ENCODE peak calls at places on chromosomes 1 and 21, in six cellular contexts. R, J, P, Y, A and G are unnamed samples.

GRCh38 chr1:182786223-182787001 is 3.2 kb upstream of the NPL start:
- DNase-seq in R (no peak), J (peak), P (peak), Y (peak), A (peak), G (peak)

GRCh38 chr1:165903672-165904071 is 76.3 kb downstream of the UCK2 start:
- DNase-seq in R (peak), J (no peak), P (peak), Y (no peak), A (peak), G (peak)

GRCh38 chr1:201421041-201421440 is 489 bp downstream of the TNNI1 start:
- DNase-seq in R (no peak), J (no peak), P (no peak), Y (no peak), A (no peak), G (no peak)

GRCh38 chr1:213940947-213941346 is 46.8 kb upstream of the PROX1 start:
- DNase-seq in R (no peak), J (no peak), P (no peak), Y (no peak), A (no peak), G (no peak)

GRCh38 chr1:111738436-111739221 is 566 bp downstream of the INKA2 start:
- DNase-seq in R (no peak), J (no peak), P (peak), Y (peak), A (peak), G (peak)

GRCh38 chr1:36326499-36326898 is 3.1 kb upstream of the EVA1B start:
- DNase-seq in R (no peak), J (no peak), P (no peak), Y (no peak), A (no peak), G (no peak)

GRCh38 chr1:26358411-26359384 is 4.8 kb upstream of the CRYBG2 start:
- DNase-seq in R (no peak), J (peak), P (no peak), Y (no peak), A (no peak), G (no peak)

GRCh38 chr1:183106746-183107145 is 79.3 kb upstream of the LAMC2 start:
- DNase-seq in R (no peak), J (no peak), P (no peak), Y (no peak), A (no peak), G (no peak)

GRCh38 chr1:67700692-67701410 is 15.8 kb downstream of the GADD45A start:
- DNase-seq in R (no peak), J (peak), P (no peak), Y (no peak), A (peak), G (no peak)

GRCh38 chr1:119829636-119830035 is 18.4 kb upstream of the REG4 start:
- DNase-seq in R (no peak), J (no peak), P (peak), Y (peak), A (no peak), G (no peak)

GRCh38 chr1:56516539-56517252 is 62.7 kb downstream of the PLPP3 start:
- DNase-seq in R (peak), J (no peak), P (no peak), Y (no peak), A (peak), G (no peak)

GRCh38 chr1:46622341-46622740 is 5.7 kb upstream of the MOB3C start:
- DNase-seq in R (no peak), J (no peak), P (peak), Y (no peak), A (peak), G (peak)

GRCh38 chr1:89812992-89813391 is 7.8 kb upstream of the LRRC8D start:
- DNase-seq in R (no peak), J (no peak), P (no peak), Y (no peak), A (peak), G (peak)

GRCh38 chr1:94922756-94923465 is 4.0 kb downstream of the CNN3 start:
- DNase-seq in R (peak), J (no peak), P (no peak), Y (peak), A (peak), G (no peak)

GRCh38 chr21:41615613-41616012 is 107.7 kb upstream of the TMPRSS2 start:
- DNase-seq in R (peak), J (no peak), P (no peak), Y (peak), A (peak), G (no peak)

GRCh38 chr1:203320546-203321272 is 15.4 kb downstream of the BTG2 start:
- DNase-seq in R (no peak), J (no peak), P (peak), Y (no peak), A (peak), G (peak)

GRCh38 chr1:42221952-42222606 is 57.5 kb upstream of the GUCA2A start:
- DNase-seq in R (no peak), J (no peak), P (no peak), Y (no peak), A (peak), G (no peak)

GRCh38 chr1:188689542-188689941 is 1788.1 kb downstream of the BRINP3 start:
- DNase-seq in R (no peak), J (no peak), P (no peak), Y (no peak), A (peak), G (peak)

GRCh38 chr1:236395780-236396664 is 1.9 kb downstream of the EDARADD start:
- DNase-seq in R (no peak), J (no peak), P (no peak), Y (no peak), A (no peak), G (no peak)

GRCh38 chr1:92933459-92933858 is 27.8 kb downstream of the DIPK1A start:
- DNase-seq in R (no peak), J (no peak), P (no peak), Y (no peak), A (peak), G (no peak)

GRCh38 chr1:204647114-204647804 is 38.3 kb downstream of the LRRN2 start:
- DNase-seq in R (no peak), J (no peak), P (no peak), Y (peak), A (peak), G (peak)